ENCODE peak calls at places on chromosomes 5 and 9, in five cellular contexts. G is A549, O is MCF 10A, U is tibial nerve, M is GM23338. D is an unnamed sample.

GRCh38 chr5:123186762-123187161 is 97.7 kb downstream of the PRDM6 start:
- DNase-seq in G (no peak), O (no peak), U (no peak), M (no peak), D (no peak)

GRCh38 chr9:93244510-93245436 is 60.8 kb downstream of the WNK2 start:
- DNase-seq in G (no peak), O (no peak), U (no peak), M (no peak), D (no peak)

GRCh38 chr9:136700959-136701664 is 11.3 kb upstream of the DIPK1B start:
- DNase-seq in G (no peak), O (no peak), U (no peak), M (no peak), D (no peak)

GRCh38 chr5:93632327-93632726 is 49.3 kb downstream of the NR2F1 start:
- DNase-seq in G (no peak), O (no peak), U (no peak), M (no peak), D (no peak)

GRCh38 chr9:128503870-128504269 is 649 bp upstream of the GLE1 start:
- DNase-seq in G (no peak), O (no peak), U (no peak), M (peak), D (no peak)

GRCh38 chr9:249025-249424 is 34.4 kb downstream of the DOCK8 start:
- DNase-seq in G (no peak), O (no peak), U (no peak), M (no peak), D (no peak)

GRCh38 chr9:124257070-124257864 is 482 bp upstream of the NEK6 start:
- DNase-seq in G (no peak), O (no peak), U (no peak), M (peak), D (no peak)

GRCh38 chr9:7212101-7212500 is 454.3 kb downstream of the KDM4C start:
- DNase-seq in G (no peak), O (no peak), U (no peak), M (no peak), D (no peak)

GRCh38 chr5:60829490-60830266 is 14.4 kb downstream of the ELOVL7 start:
- DNase-seq in G (no peak), O (no peak), U (no peak), M (no peak), D (no peak)

GRCh38 chr5:63125862-63126261 is 547.2 kb downstream of the LRRC70 start:
- DNase-seq in G (peak), O (peak), U (no peak), M (peak), D (no peak)

GRCh38 chr5:113495402-113495801 is 7.1 kb upstream of the MCC start:
- DNase-seq in G (no peak), O (peak), U (no peak), M (no peak), D (no peak)

GRCh38 chr5:139985733-139986132 is 57.4 kb downstream of the NRG2 start:
- DNase-seq in G (peak), O (peak), U (no peak), M (no peak), D (peak)

GRCh38 chr9:114969269-114969668 is 38.9 kb upstream of the TNFSF8 start:
- DNase-seq in G (no peak), O (no peak), U (no peak), M (peak), D (no peak)

GRCh38 chr5:73232266-73233041 is 59.5 kb downstream of the TMEM174 start:
- DNase-seq in G (no peak), O (no peak), U (no peak), M (peak), D (no peak)

GRCh38 chr5:149271717-149272558 is at the start of gene AFAP1L1:
- DNase-seq in G (peak), O (peak), U (peak), M (peak), D (no peak)

GRCh38 chr5:134543820-134544692 is 18.6 kb downstream of the JADE2 start:
- DNase-seq in G (no peak), O (no peak), U (no peak), M (no peak), D (no peak)

GRCh38 chr5:122473138-122473843 is 161.3 kb downstream of the SNCAIP start:
- DNase-seq in G (no peak), O (peak), U (no peak), M (no peak), D (no peak)

GRCh38 chr9:128276574-128277270 is 646 bp downstream of the SWI5 start:
- DNase-seq in G (no peak), O (no peak), U (peak), M (peak), D (no peak)

GRCh38 chr9:109311731-109312130 is 9.1 kb downstream of the EPB41L4B start:
- DNase-seq in G (no peak), O (no peak), U (no peak), M (no peak), D (no peak)

GRCh38 chr5:146956217-146956616 is 77.7 kb upstream of the PPP2R2B start:
- DNase-seq in G (no peak), O (no peak), U (no peak), M (no peak), D (no peak)

GRCh38 chr9:23775549-23775948 is 50.5 kb downstream of the ELAVL2 start:
- DNase-seq in G (no peak), O (no peak), U (no peak), M (no peak), D (no peak)
- TF ChIP-seq CTCF in G (no peak), O (no peak), U (no peak), M (no peak), D (no peak)

GRCh38 chr5:128169369-128170017 is 85.9 kb downstream of the SLC12A2 start:
- DNase-seq in G (no peak), O (no peak), U (no peak), M (no peak), D (no peak)

GRCh38 chr5:128158342-128158741 is 74.8 kb downstream of the SLC12A2 start:
- DNase-seq in G (no peak), O (no peak), U (no peak), M (no peak), D (no peak)

GRCh38 chr5:128163991-128164390 is 80.4 kb downstream of the SLC12A2 start:
- DNase-seq in G (no peak), O (peak), U (no peak), M (no peak), D (peak)
- TF ChIP-seq CTCF in G (no peak), O (no peak), U (no peak), M (no peak), D (no peak)

DNA sequence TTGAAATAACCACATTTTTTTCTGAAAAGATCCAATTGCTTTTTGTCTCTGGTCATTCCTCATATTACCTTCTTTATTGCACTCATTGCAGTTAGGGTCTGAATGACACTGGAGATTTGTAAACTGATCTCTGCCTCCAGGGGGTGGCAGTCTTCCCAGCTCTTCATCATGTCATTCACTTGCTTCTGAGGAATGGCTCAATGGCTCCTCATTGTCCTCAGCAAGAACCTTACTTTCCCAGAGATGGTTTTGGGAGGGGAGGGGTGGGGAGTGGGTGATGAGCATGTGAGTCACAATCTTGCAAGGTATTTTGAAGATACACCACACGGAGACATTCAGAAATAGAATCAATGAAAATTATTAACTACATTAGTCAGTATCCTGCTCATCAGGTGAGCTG is 159.8 kb upstream of the GAS1 start:
- DNase-seq in G (peak), O (peak), U (no peak), M (peak), D (no peak)
- TF ChIP-seq CTCF in G (no peak), O (no peak), U (no peak), M (peak), D (peak)

GRCh38 chr5:161924270-161924669 is 76.3 kb downstream of the GABRA1 start:
- DNase-seq in G (no peak), O (no peak), U (no peak), M (no peak), D (no peak)
- TF ChIP-seq CTCF in G (no peak), O (no peak), U (no peak), M (no peak), D (no peak)

GRCh38 chr9:26744362-26744965 is 148.1 kb downstream of the CAAP1 start:
- DNase-seq in G (peak), O (peak), U (no peak), M (peak), D (no peak)
- TF ChIP-seq CTCF in G (peak), O (peak), U (peak), M (peak), D (peak)

GRCh38 chr9:94554078-94554438 is 825 bp upstream of the PCAT7 start:
- DNase-seq in G (no peak), O (no peak), U (no peak), M (no peak), D (no peak)

GRCh38 chr9:94554439-94555331 is at the start of gene PCAT7:
- DNase-seq in G (peak), O (peak), U (no peak), M (peak), D (no peak)

GRCh38 chr9:94553029-94553938 is 1.6 kb upstream of the PCAT7 start:
- DNase-seq in G (peak), O (no peak), U (no peak), M (peak), D (no peak)
- TF ChIP-seq CTCF in G (no peak), O (no peak), U (no peak), M (peak), D (no peak)

D was measured in AG09309.